ENCODE peak calls at places on chromosome 18, in seven cellular contexts. X is lower lobe of right lung, O is uterus, Y is WERI-Rb-1, T is H9, F is K562, U is neural progenitor cell. C is an unnamed sample.

GRCh38 chr18:23340661-23341060 is 112.4 kb upstream of the RIOK3 start:
- DNase-seq in O (peak), Y (no peak), U (no peak), T (no peak), F (no peak), X (no peak), C (no peak)

GRCh38 chr18:2027026-2027425 is 544.3 kb downstream of the METTL4 start:
- DNase-seq in X (no peak), Y (no peak), O (no peak), T (no peak), F (no peak), U (no peak), C (no peak)

GRCh38 chr18:66603941-66604627 is at the start of gene CDH19:
- DNase-seq in U (no peak), X (no peak), T (no peak), O (no peak), Y (no peak), F (no peak), C (no peak)

GRCh38 chr18:77127769-77128671 is 4.6 kb downstream of the MBP start:
- DNase-seq in Y (no peak), O (no peak), T (no peak), X (no peak), F (no peak), U (no peak), C (no peak)

GRCh38 chr18:13236411-13236810 is 17.9 kb downstream of the LDLRAD4 start:
- DNase-seq in U (no peak), Y (no peak), T (no peak), F (no peak), X (peak), O (no peak), C (no peak)

GRCh38 chr18:76521367-76521766 is 26.3 kb upstream of the ZNF516 start:
- DNase-seq in F (no peak), X (no peak), T (no peak), O (no peak), U (no peak), Y (no peak), C (no peak)

GRCh38 chr18:49920731-49921130 is 107.4 kb upstream of the ACAA2 start:
- DNase-seq in U (peak), O (no peak), F (no peak), X (no peak), Y (no peak), T (no peak), C (no peak)

GRCh38 chr18:77249583-77250500 is at the start of gene GALR1:
- DNase-seq in F (no peak), U (peak), O (no peak), Y (peak), T (peak), X (no peak), C (peak)

GRCh38 chr18:74063552-74063951 is 84.1 kb downstream of the FBXO15 start:
- DNase-seq in O (no peak), T (no peak), Y (no peak), U (no peak), F (no peak), X (no peak), C (no peak)

GRCh38 chr18:48488388-48488850 is 50.4 kb upstream of the CTIF start:
- DNase-seq in F (no peak), T (no peak), U (no peak), Y (no peak), O (peak), X (peak), C (no peak)

GRCh38 chr18:9688036-9688741 is 19.9 kb upstream of the RAB31 start:
- DNase-seq in T (no peak), Y (no peak), U (no peak), X (no peak), F (peak), O (no peak), C (no peak)

GRCh38 chr18:73691118-73691517 is 456.5 kb downstream of the FBXO15 start:
- DNase-seq in F (no peak), T (no peak), Y (no peak), X (no peak), O (no peak), U (no peak), C (no peak)

GRCh38 chr18:35732652-35733051 is 151.1 kb downstream of the GALNT1 start:
- DNase-seq in U (no peak), F (no peak), X (no peak), Y (no peak), O (no peak), T (no peak), C (no peak)

GRCh38 chr18:79866889-79867574 is 69.3 kb downstream of the KCNG2 start:
- DNase-seq in Y (no peak), U (no peak), X (no peak), F (no peak), O (no peak), T (no peak), C (no peak)

GRCh38 chr18:10798727-10799435 is 273.1 kb downstream of the NAPG start:
- DNase-seq in X (no peak), U (no peak), F (peak), O (no peak), T (no peak), Y (no peak), C (no peak)

GRCh38 chr18:66599190-66599589 is 4.7 kb downstream of the CDH19 start:
- DNase-seq in O (no peak), Y (no peak), X (no peak), U (no peak), F (no peak), T (no peak), C (no peak)

GRCh38 chr18:21605218-21605617 is 4.7 kb upstream of the ESCO1 start:
- DNase-seq in X (no peak), T (no peak), Y (no peak), F (no peak), U (no peak), O (no peak), C (no peak)

GRCh38 chr18:61209802-61210201 is 123.4 kb upstream of the CDH20 start:
- DNase-seq in X (no peak), Y (no peak), U (no peak), T (no peak), F (no peak), O (no peak), C (no peak)

GRCh38 chr18:55152801-55153200 is 193.5 kb upstream of the CCDC68 start:
- DNase-seq in U (no peak), Y (no peak), X (no peak), T (no peak), O (no peak), F (no peak), C (no peak)

GRCh38 chr18:34595673-34596072 is 114.4 kb upstream of the DTNA start:
- DNase-seq in Y (peak), T (peak), O (no peak), F (no peak), U (peak), X (no peak), C (no peak)

GRCh38 chr18:79393626-79394401 is 1.9 kb upstream of the NFATC1 start:
- DNase-seq in Y (peak), X (peak), F (peak), O (peak), T (peak), U (peak), C (peak)

GRCh38 chr18:70366174-70366573 is 77.3 kb downstream of the SOCS6 start:
- DNase-seq in Y (no peak), X (no peak), T (peak), O (no peak), U (peak), F (no peak), C (no peak)

GRCh38 chr18:80246656-80247402 is 485 bp downstream of the PARD6G start:
- DNase-seq in U (peak), F (peak), Y (peak), O (peak), X (no peak), T (peak), C (peak)

GRCh38 chr18:63975632-63976031 is 5.8 kb downstream of the SERPINB8 start:
- DNase-seq in T (no peak), U (no peak), Y (no peak), O (no peak), X (no peak), F (no peak), C (no peak)

GRCh38 chr18:36302676-36303075 is 5.2 kb downstream of the FHOD3 start:
- DNase-seq in O (no peak), T (no peak), Y (peak), F (no peak), U (no peak), X (no peak), C (no peak)

GRCh38 chr18:74468547-74469014 is 11.5 kb upstream of the DIPK1C start:
- DNase-seq in Y (no peak), U (no peak), T (no peak), X (no peak), F (no peak), O (no peak), C (no peak)

GRCh38 chr18:23862071-23862470 is 152.5 kb upstream of the TTC39C start:
- DNase-seq in U (no peak), X (no peak), Y (no peak), F (no peak), T (no peak), O (no peak), C (no peak)

GRCh38 chr18:63974991-63975390 is 5.1 kb downstream of the SERPINB8 start:
- DNase-seq in Y (peak), X (no peak), U (peak), O (no peak), T (no peak), F (no peak), C (no peak)

GRCh38 chr18:79527656-79528055 is 131.9 kb downstream of the NFATC1 start:
- DNase-seq in Y (no peak), T (no peak), X (peak), F (no peak), U (no peak), O (peak), C (peak)

GRCh38 chr18:35811896-35812295 is 160.6 kb upstream of the RMP24 start:
- DNase-seq in F (no peak), X (no peak), U (no peak), Y (no peak), T (no peak), O (no peak), C (no peak)

GRCh38 chr18:37246779-37247340 is 318.7 kb downstream of the CELF4 start:
- DNase-seq in X (no peak), F (no peak), T (no peak), Y (no peak), U (no peak), O (no peak), C (no peak)

GRCh38 chr18:54636217-54636616 is 45.2 kb downstream of the DYNAP start:
- DNase-seq in T (no peak), O (no peak), U (no peak), F (no peak), Y (no peak), X (no peak), C (no peak)

GRCh38 chr18:80033181-80034067 is 810 bp upstream of the RBFA start:
- DNase-seq in T (peak), F (peak), Y (no peak), U (no peak), X (no peak), O (no peak), C (no peak)

GRCh38 chr18:21272016-21272582 is 30.1 kb downstream of the GREB1L start:
- DNase-seq in O (no peak), Y (no peak), U (no peak), F (no peak), T (no peak), X (no peak), C (no peak)

GRCh38 chr18:58263733-58264469 is 219.9 kb downstream of the NEDD4L start:
- DNase-seq in F (no peak), U (no peak), Y (no peak), X (no peak), O (no peak), T (no peak), C (no peak)
- TF ChIP-seq CTCF in F (no peak), U (no peak), Y (no peak), X (no peak), O (no peak), T (no peak), C (no peak)

GRCh38 chr18:42611134-42611533 is 504.4 kb downstream of the RIT2 start:
- DNase-seq in X (no peak), T (no peak), O (no peak), F (no peak), U (no peak), Y (no peak), C (no peak)
- TF ChIP-seq CTCF in X (no peak), T (no peak), O (no peak), F (no peak), U (no peak), Y (no peak), C (no peak)

DNA sequence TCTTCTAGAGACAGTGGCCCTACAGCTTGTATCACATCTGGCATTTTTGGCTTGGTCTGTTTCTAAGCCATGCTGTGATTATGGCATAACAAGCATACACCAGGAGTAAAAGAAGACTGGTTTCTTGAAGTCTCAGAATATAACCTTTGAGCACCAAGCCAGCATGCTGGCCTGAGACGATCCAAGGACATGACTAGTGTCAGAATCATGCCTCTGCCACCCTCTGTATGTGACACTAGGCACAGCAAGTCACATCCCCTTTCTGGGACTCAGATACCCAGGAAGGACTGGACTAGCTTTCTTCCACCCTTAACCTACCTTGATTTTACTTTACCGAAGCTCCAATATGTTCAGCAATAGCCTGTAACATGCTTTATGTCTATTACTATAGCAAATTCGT is 345.5 kb downstream of the SETBP1 start:
- DNase-seq in X (no peak), T (no peak), U (peak), F (no peak), Y (no peak), O (no peak), C (no peak)
- TF ChIP-seq CTCF in X (no peak), T (peak), U (peak), F (no peak), Y (peak), O (no peak), C (no peak)

DNA sequence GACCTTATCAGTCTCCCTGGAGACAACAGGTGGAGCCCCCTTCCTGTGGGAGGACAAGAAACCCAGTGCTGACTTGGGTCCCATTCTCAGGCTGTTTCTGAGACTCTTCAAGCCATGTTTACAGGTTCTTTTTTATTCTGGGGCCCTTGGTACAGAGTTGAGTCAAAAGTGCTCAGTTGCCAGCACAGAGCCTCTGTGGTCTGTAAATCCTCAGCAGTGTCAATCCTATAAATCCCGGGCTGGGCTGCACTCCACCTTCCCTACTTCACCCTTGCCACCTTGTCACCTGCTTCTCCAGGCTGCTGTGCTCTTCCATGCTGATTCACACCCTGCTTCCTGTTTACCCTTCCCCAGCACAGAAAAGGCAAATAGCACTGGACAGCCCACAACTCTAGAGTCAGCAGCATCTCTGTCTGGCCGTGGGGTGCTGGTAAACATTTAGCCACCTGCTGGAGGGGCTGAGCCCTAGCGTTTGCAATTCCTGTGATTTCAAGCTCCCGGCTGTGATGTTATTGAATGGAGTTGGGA is 74.7 kb downstream of the TNFRSF11A start:
- DNase-seq in F (no peak), U (peak), O (no peak), X (no peak), T (peak), Y (peak), C (no peak)
- TF ChIP-seq CTCF in F (peak), U (peak), O (no peak), X (no peak), T (peak), Y (peak), C (no peak)

DNA sequence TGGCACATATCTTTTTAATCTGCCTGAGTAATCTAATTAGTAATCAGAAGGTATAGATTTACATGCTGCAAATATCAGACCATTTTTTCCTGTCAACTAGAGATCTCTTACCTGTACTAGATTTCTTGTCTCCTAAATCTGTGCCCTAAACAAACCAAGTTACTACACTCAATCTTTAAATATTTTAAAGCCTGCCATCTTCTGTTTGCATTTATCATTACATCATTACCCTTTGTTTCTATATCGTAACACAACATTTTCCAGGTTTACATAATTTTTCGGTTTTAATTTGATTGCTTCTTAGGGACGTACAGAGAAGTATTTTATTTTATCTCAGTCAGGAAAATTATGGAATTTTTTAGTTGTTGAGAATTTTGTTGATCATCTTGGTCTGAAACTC is 25.7 kb downstream of the PSMA8 start:
- DNase-seq in O (no peak), X (no peak), T (no peak), Y (no peak), U (no peak), F (no peak), C (no peak)
- TF ChIP-seq CTCF in O (peak), X (no peak), T (peak), Y (no peak), U (peak), F (peak), C (peak)

GRCh38 chr18:6405237-6406074 is 9.3 kb downstream of the L3MBTL4 start:
- DNase-seq in U (peak), X (no peak), F (no peak), O (no peak), Y (no peak), T (no peak), C (no peak)

GRCh38 chr18:6397931-6398566 is 16.7 kb downstream of the L3MBTL4 start:
- DNase-seq in F (no peak), T (no peak), X (no peak), Y (no peak), O (no peak), U (no peak), C (no peak)

GRCh38 chr18:6404834-6405233 is 9.9 kb downstream of the L3MBTL4 start:
- DNase-seq in U (no peak), F (no peak), Y (no peak), O (no peak), T (no peak), X (no peak), C (no peak)

GRCh38 chr18:6406075-6406909 is 8.4 kb downstream of the L3MBTL4 start:
- DNase-seq in F (no peak), T (no peak), X (no peak), U (no peak), Y (no peak), O (no peak), C (no peak)

DNA sequence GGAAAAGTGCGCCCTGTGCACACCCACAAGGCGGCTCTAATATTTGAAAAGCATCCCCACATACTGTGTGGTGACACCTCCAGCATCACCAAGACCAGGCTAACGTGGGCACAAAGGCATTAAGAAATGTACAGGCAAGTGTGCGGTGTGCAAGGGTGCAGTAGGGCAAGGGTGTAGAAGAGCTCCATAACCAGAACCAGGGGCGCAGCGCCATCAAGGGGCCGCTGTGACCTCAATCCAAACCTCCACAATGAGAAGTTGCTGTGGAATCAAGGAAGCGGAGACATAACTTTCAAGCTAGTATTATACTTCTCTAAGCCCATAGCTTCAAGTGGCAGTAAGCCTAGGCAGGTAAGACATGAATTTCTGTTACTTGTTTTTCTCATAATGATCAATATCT is 13.0 kb downstream of the L3MBTL4 start:
- DNase-seq in X (no peak), T (peak), O (no peak), U (peak), F (no peak), Y (no peak), C (peak)
- TF ChIP-seq CTCF in X (no peak), T (peak), O (no peak), U (peak), F (no peak), Y (peak), C (no peak)

GRCh38 chr18:31610841-31611240 is 19.2 kb downstream of the TTR start:
- DNase-seq in O (no peak), T (peak), X (no peak), U (peak), Y (peak), F (no peak), C (peak)
- TF ChIP-seq CTCF in O (no peak), T (peak), X (no peak), U (peak), Y (peak), F (peak), C (peak)

DNA sequence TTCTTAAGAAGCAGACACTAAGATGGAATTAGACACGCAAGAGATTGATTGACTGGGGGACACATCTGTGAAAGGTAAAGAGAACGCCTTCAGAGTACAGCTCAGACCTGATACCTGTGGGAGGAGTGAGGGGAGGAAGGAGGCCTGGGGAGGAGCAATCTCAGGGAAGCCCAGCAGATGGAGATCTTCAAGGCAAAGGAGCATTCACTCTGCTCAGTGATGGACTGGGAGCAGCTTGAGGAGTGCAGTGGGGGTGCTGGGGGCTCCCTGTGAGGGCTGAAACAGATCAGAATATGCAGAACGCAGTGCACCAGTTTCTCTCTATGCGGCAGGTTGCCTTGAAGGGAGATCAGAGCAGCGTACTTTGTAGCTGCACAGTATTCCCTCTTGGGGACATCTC is 103.7 kb upstream of the ATP8B1 start:
- DNase-seq in Y (peak), X (no peak), U (peak), T (no peak), O (no peak), F (no peak), C (no peak)
- TF ChIP-seq CTCF in Y (peak), X (no peak), U (peak), T (peak), O (no peak), F (peak), C (no peak)

GRCh38 chr18:67715567-67715966 is 199.0 kb upstream of the DSEL start:
- DNase-seq in F (no peak), T (no peak), U (no peak), O (no peak), Y (no peak), X (no peak), C (no peak)

GRCh38 chr18:67705748-67706147 is 189.2 kb upstream of the DSEL start:
- DNase-seq in Y (no peak), O (no peak), T (no peak), F (no peak), U (peak), X (no peak), C (no peak)

DNA sequence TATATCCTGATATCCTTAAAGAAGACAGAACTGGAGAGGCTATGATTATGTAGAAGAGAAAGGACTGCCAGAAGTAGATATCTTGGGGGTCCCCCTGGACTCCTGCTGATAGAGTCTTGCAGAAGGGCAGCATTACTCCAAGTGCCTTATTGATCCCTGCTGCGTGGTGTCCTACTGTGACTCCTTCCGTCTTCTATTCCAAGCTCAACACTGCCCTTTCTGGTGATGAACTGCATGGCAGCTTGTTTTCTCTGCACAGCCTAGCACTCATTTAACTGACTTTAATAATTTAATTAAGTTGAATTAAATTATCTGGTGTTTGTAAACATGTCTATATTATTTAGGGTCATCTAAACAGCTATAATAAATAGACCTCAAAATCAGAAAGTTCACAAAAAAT is 194.1 kb upstream of the DSEL start:
- DNase-seq in Y (peak), T (no peak), F (no peak), U (peak), X (no peak), O (no peak), C (no peak)
- TF ChIP-seq CTCF in Y (peak), T (peak), F (no peak), U (peak), X (no peak), O (no peak), C (no peak)

C was measured in glutamatergic neuron.